ENCODE peak calls at places on chromosomes 13 and 19, in eight cellular contexts. K is pancreas; S is SJSA1; U is ascending aorta; P is CD8-positive, alpha-beta T cell; Q is upper lobe of left lung; H is Panc1; V is colonic mucosa. A is an unnamed sample. For H3K4me1, the result is how much of the 10 kb centered on the place peaks cover.

GRCh38 chr19:9586764-9587163 is 2.5 kb upstream of the ZNF121 start:
- DNase-seq in K (peak), S (peak), U (no peak), P (peak), Q (peak), H (peak), V (peak), A (peak)

GRCh38 chr13:103102482-103102881 is 36.3 kb upstream of the SLC10A2 start:
- DNase-seq in K (no peak), S (no peak), U (no peak), P (no peak), Q (no peak), H (no peak), V (no peak), A (no peak)

GRCh38 chr19:50722248-50723013 is 733 bp upstream of the CLEC11A start:
- DNase-seq in K (no peak), S (no peak), U (no peak), P (no peak), Q (no peak), H (no peak), V (no peak), A (no peak)

GRCh38 chr13:112213467-112214245 is 146.7 kb downstream of the SOX1 start:
- DNase-seq in K (peak), S (no peak), U (no peak), P (no peak), Q (peak), H (no peak), V (peak), A (peak)

GRCh38 chr13:38340624-38341023 is 9.0 kb upstream of the UFM1 start:
- DNase-seq in K (no peak), S (no peak), U (no peak), P (no peak), Q (no peak), H (no peak), V (no peak), A (no peak)

GRCh38 chr19:13117772-13118423 is at the start of gene NACC1:
- DNase-seq in K (peak), S (peak), U (peak), P (peak), Q (peak), H (peak), V (peak), A (peak)

GRCh38 chr19:31231181-31231580 is 118.1 kb downstream of the TSHZ3 start:
- DNase-seq in K (no peak), S (no peak), U (no peak), P (no peak), Q (no peak), H (no peak), V (no peak), A (no peak)

GRCh38 chr13:26348966-26349365 is 95.0 kb downstream of the CDK8 start:
- DNase-seq in K (no peak), S (no peak), U (no peak), P (no peak), Q (no peak), H (no peak), V (no peak), A (no peak)

GRCh38 chr13:50400930-50401553 is 385.8 kb downstream of the KCNRG start:
- DNase-seq in K (no peak), S (no peak), U (no peak), P (no peak), Q (no peak), H (no peak), V (no peak), A (no peak)

GRCh38 chr13:108859202-108860012 is 230.0 kb downstream of the MYO16 start:
- DNase-seq in K (no peak), S (peak), U (no peak), P (no peak), Q (no peak), H (no peak), V (no peak), A (no peak)

GRCh38 chr13:94886191-94886590 is 173.8 kb upstream of the SOX21 start:
- DNase-seq in K (no peak), S (peak), U (no peak), P (no peak), Q (no peak), H (no peak), V (no peak), A (no peak)

GRCh38 chr13:73903561-73903960 is 230.6 kb downstream of the KLF12 start:
- DNase-seq in K (no peak), S (no peak), U (no peak), P (no peak), Q (no peak), H (no peak), V (no peak), A (no peak)

GRCh38 chr13:41127746-41128145 is 4.9 kb downstream of the KBTBD6 start:
- DNase-seq in K (no peak), S (no peak), U (no peak), P (no peak), Q (no peak), H (no peak), V (no peak), A (no peak)

GRCh38 chr19:14434543-14435319 is 1.6 kb downstream of the PKN1 start:
- DNase-seq in K (no peak), S (peak), U (peak), P (no peak), Q (peak), H (no peak), V (peak), A (peak)

GRCh38 chr19:30744741-30745475 is 372.7 kb downstream of the ZNF536 start:
- DNase-seq in K (no peak), S (no peak), U (no peak), P (no peak), Q (no peak), H (no peak), V (no peak), A (no peak)

GRCh38 chr19:34832581-34833112 is 59.6 kb upstream of the ZNF599 start:
- DNase-seq in K (no peak), S (no peak), U (no peak), P (no peak), Q (no peak), H (no peak), V (no peak), A (no peak)

GRCh38 chr19:28929026-28929425 is 283.9 kb downstream of the UQCRFS1 start:
- DNase-seq in K (no peak), S (peak), U (no peak), P (no peak), Q (no peak), H (no peak), V (no peak), A (no peak)

GRCh38 chr19:19319725-19320361 is 466 bp downstream of the SUGP1 start:
- DNase-seq in K (no peak), S (no peak), U (no peak), P (no peak), Q (no peak), H (no peak), V (peak), A (no peak)

GRCh38 chr13:98232456-98232855 is 55.4 kb upstream of the RNF113B start:
- DNase-seq in K (no peak), S (peak), U (no peak), P (no peak), Q (no peak), H (no peak), V (no peak), A (no peak)

GRCh38 chr19:50492303-50493052 is 15.8 kb upstream of the GARIN5A start:
- DNase-seq in K (peak), S (no peak), U (no peak), P (no peak), Q (no peak), H (no peak), V (no peak), A (no peak)

GRCh38 chr19:1864480-1865171 is 1.2 kb upstream of the KLF16 start:
- DNase-seq in K (peak), S (peak), U (no peak), P (no peak), Q (peak), H (no peak), V (peak), A (no peak)

GRCh38 chr19:18203408-18203862 is 407 bp downstream of the RAB3A start:
- DNase-seq in K (peak), S (no peak), U (no peak), P (peak), Q (peak), H (no peak), V (peak), A (no peak)

GRCh38 chr19:4061178-4061682 is 5.5 kb downstream of the ZBTB7A start:
- DNase-seq in K (peak), S (no peak), U (peak), P (no peak), Q (peak), H (no peak), V (peak), A (peak)

GRCh38 chr13:87827479-87827878 is 156.3 kb downstream of the SLITRK5 start:
- DNase-seq in K (no peak), S (no peak), U (no peak), P (no peak), Q (no peak), H (no peak), V (no peak), A (no peak)

GRCh38 chr19:57434386-57435061 is 601 bp upstream of the ZNF749 start:
- DNase-seq in K (no peak), S (no peak), U (no peak), P (peak), Q (no peak), H (peak), V (no peak), A (no peak)

GRCh38 chr19:41888926-41889325 is 5.9 kb downstream of the ARHGEF1 start:
- DNase-seq in K (no peak), S (no peak), U (no peak), P (no peak), Q (peak), H (no peak), V (no peak), A (no peak)
- H3K4me1 ChIP-seq in K (under half), S (under half), U (under half), P (half or more), Q (half or more), H (under half), V (under half), A (under half)

GRCh38 chr13:113848431-113849260 is 15.2 kb downstream of the GAS6 start:
- DNase-seq in K (peak), S (no peak), U (no peak), P (no peak), Q (no peak), H (no peak), V (peak), A (no peak)
- H3K4me1 ChIP-seq in K (under half), S (under half), U (under half), P (under half), Q (under half), H (under half), V (under half), A (under half)

GRCh38 chr13:19959141-19959830 is 759 bp downstream of the ZMYM2 start:
- DNase-seq in K (peak), S (peak), U (no peak), P (peak), Q (peak), H (no peak), V (peak), A (peak)
- H3K4me1 ChIP-seq in K (under half), S (under half), U (under half), P (under half), Q (under half), H (under half), V (under half), A (under half)

DNA sequence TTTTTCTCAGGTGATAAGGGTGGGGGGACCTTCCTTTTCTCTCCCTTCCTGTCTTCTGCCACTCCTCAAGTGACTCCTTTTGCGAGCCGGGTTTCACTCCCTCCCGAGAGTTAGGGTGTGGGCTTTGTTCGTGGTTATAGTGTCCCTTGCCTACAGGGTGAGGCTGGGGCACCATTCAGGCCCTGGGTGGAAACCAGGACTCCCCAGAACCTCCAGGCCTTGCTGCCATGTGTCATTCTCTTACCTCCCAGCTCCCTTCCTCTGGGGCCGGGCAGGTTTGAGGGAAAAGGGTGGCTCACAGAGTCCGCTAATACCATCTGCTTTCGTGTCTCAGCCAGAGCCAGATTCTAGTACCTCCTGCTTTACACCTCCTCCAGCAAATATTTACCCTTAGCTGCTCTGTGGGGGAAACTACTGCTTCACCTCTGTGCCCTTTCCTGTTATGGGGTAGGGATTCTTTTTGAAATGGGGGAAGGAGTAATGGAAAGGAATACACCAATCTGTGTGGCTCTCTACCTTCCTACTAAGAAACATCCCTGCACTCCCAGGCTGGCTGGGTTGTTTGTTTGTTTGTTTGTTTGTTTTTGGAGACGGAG is 2.8 kb downstream of the ACTN4 start:
- DNase-seq in K (peak), S (peak), U (no peak), P (no peak), Q (no peak), H (no peak), V (peak), A (no peak)
- H3K4me1 ChIP-seq in K (under half), S (half or more), U (under half), P (under half), Q (half or more), H (under half), V (under half), A (under half)

GRCh38 chr19:10924597-10924996 is 3.8 kb downstream of the YIPF2 start:
- DNase-seq in K (no peak), S (no peak), U (no peak), P (no peak), Q (no peak), H (no peak), V (no peak), A (no peak)
- H3K4me1 ChIP-seq in K (under half), S (under half), U (under half), P (under half), Q (under half), H (under half), V (under half), A (under half)

DNA sequence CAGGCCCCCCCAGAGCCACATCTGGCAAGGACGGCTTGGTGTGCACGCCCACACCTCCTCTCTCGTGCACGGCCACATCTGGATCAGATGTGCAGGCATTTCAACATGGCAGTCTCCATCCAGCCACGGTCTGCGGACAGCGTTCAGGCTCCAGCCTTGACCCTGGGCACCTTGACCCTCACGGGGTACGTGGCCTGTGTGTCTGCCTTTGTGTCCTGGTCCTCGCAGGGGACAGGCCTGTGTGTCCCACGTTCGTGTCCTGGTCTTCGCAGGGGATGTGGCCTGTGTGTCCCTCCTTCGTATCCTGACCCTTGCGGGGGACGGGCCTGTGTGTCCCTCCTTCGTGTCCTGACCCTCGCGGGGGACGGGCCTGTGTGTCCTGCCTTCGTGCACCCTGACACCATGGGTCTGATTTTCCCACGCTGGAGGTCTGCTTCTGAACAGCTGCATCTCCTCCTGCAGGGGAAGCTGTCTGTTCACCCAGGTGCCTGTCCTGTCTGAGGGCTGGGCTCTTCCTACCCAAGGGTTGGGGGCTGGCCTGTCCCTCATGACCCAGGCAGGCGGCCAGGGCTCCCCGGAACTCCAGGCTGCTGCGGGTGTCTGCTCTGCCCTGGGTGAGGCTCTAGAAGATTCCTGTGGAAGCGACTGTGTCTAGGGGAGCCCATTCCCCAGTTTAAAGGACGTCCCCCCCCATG is 25.3 kb downstream of the RASA3 start:
- DNase-seq in K (peak), S (no peak), U (no peak), P (no peak), Q (peak), H (no peak), V (no peak), A (peak)
- H3K4me1 ChIP-seq in K (under half), S (under half), U (under half), P (half or more), Q (under half), H (half or more), V (under half), A (under half)

GRCh38 chr13:32040052-32040642 is 8.6 kb downstream of the FRY start:
- DNase-seq in K (no peak), S (no peak), U (no peak), P (no peak), Q (no peak), H (no peak), V (no peak), A (no peak)

GRCh38 chr13:32038353-32038752 is 6.8 kb downstream of the FRY start:
- DNase-seq in K (no peak), S (no peak), U (no peak), P (no peak), Q (no peak), H (no peak), V (no peak), A (no peak)

GRCh38 chr13:32039056-32039455 is 7.5 kb downstream of the FRY start:
- DNase-seq in K (no peak), S (no peak), U (no peak), P (no peak), Q (no peak), H (no peak), V (no peak), A (no peak)

GRCh38 chr13:32040689-32041088 is 9.1 kb downstream of the FRY start:
- DNase-seq in K (no peak), S (no peak), U (no peak), P (no peak), Q (no peak), H (no peak), V (no peak), A (no peak)

DNA sequence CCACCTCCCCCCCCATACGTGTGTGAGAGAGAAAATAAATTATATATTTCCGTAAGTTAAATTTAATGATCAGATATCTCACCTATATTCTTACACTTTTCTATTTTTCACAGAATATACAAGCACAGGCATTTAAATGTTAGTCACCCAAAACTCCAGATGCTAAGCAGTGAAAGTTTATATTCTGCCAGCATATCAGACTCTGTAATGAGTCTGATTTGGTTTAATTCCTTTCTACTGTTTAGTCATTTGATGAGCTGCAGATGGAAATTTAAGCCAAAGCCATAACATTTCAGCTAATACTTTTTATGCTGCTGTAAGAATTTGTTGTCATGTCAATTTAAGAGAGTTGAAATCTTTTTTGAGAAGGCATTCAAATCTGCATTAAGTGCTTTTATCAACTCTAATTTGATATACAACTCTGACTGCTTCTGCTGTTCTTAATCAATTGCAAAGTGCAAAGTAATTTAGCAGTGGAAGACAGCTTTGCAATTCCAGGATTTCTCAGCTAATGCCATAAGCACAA is 8.0 kb downstream of the FRY start:
- DNase-seq in K (no peak), S (no peak), U (no peak), P (no peak), Q (no peak), H (no peak), V (no peak), A (no peak)
- H3K4me1 ChIP-seq in K (half or more), S (under half), U (under half), P (under half), Q (under half), H (under half), V (under half), A (under half)